ENCODE peak calls at places on chromosomes 13 and 19, in five cellular contexts. W is endodermal cell, V is neural crest cell, A is SK-MEL-5, K is lung. U is an unnamed sample.

GRCh38 chr13:21355304-21355703 is 103.8 kb downstream of the ZDHHC20 start:
- DNase-seq in W (peak), V (no peak), A (no peak), K (no peak), U (no peak)

GRCh38 chr19:52943884-52944643 is 18.6 kb downstream of the ZNF816 start:
- DNase-seq in W (peak), V (no peak), A (no peak), K (no peak), U (no peak)

GRCh38 chr19:10736916-10737551 is 19.2 kb downstream of the DNM2 start:
- DNase-seq in W (no peak), V (no peak), A (no peak), K (peak), U (no peak)

GRCh38 chr19:1855040-1855827 is 7.0 kb upstream of the REXO1 start:
- DNase-seq in W (peak), V (peak), A (peak), K (peak), U (no peak)

GRCh38 chr19:10420444-10421239 is at the start of gene PDE4A:
- DNase-seq in W (peak), V (no peak), A (peak), K (no peak), U (no peak)

GRCh38 chr19:44644391-44645016 is 794 bp downstream of the PVR start:
- DNase-seq in W (peak), V (peak), A (peak), K (peak), U (no peak)

GRCh38 chr19:49515767-49516166 is 3.3 kb downstream of the FCGRT start:
- DNase-seq in W (no peak), V (no peak), A (no peak), K (no peak), U (no peak)

GRCh38 chr19:51342631-51343569 is 961 bp upstream of the VSIG10L start:
- DNase-seq in W (peak), V (no peak), A (no peak), K (no peak), U (no peak)

GRCh38 chr19:34193439-34193838 is 21.1 kb downstream of the LSM14A start:
- DNase-seq in W (no peak), V (no peak), A (no peak), K (no peak), U (no peak)

GRCh38 chr13:87981416-87981815 is 310.2 kb downstream of the SLITRK5 start:
- DNase-seq in W (no peak), V (no peak), A (peak), K (no peak), U (no peak)

GRCh38 chr13:41345921-41346589 is 35.0 kb downstream of the NAA16 start:
- DNase-seq in W (no peak), V (no peak), A (no peak), K (no peak), U (no peak)

GRCh38 chr19:31263317-31263716 is 85.9 kb downstream of the TSHZ3 start:
- DNase-seq in W (peak), V (no peak), A (no peak), K (no peak), U (no peak)

GRCh38 chr19:38985262-38985661 is 9.7 kb upstream of the FBXO17 start:
- DNase-seq in W (no peak), V (no peak), A (no peak), K (no peak), U (no peak)

GRCh38 chr13:110237895-110238294 is 69.1 kb downstream of the COL4A1 start:
- DNase-seq in W (no peak), V (no peak), A (no peak), K (no peak), U (no peak)

GRCh38 chr13:79749985-79750551 is 269.1 kb downstream of the NDFIP2 start:
- DNase-seq in W (peak), V (no peak), A (no peak), K (peak), U (peak)

GRCh38 chr19:30662211-30662861 is 290.2 kb downstream of the ZNF536 start:
- DNase-seq in W (peak), V (no peak), A (peak), K (no peak), U (no peak)